ENCODE peak calls at places on chromosomes 12 and 14, in four cellular contexts. W is astrocyte of the spinal cord, H is GM12865, U is stomach. N is an unnamed sample.

GRCh38 chr12:53484686-53485567 is 14.3 kb downstream of the MAP3K12 start:
- DNase-seq in W (no peak), U (no peak), H (no peak), N (no peak)

GRCh38 chr12:16241346-16241745 is 36.1 kb downstream of the SLC15A5 start:
- DNase-seq in W (no peak), H (no peak), U (no peak), N (no peak)

GRCh38 chr14:31489680-31490079 is 1.8 kb upstream of the GPR33 start:
- DNase-seq in H (peak), W (no peak), U (no peak), N (no peak)

GRCh38 chr14:34539407-34540180 is at the start of gene EAPP:
- DNase-seq in H (peak), U (peak), W (peak), N (peak)

GRCh38 chr12:100248886-100249285 is 18.0 kb downstream of the DEPDC4 start:
- DNase-seq in U (no peak), W (no peak), H (no peak), N (no peak)

GRCh38 chr14:99726538-99727095 is 42.5 kb downstream of the CYP46A1 start:
- DNase-seq in W (no peak), U (peak), H (no peak), N (no peak)

GRCh38 chr12:113186033-113186365 is 478 bp downstream of the RITA1 start:
- DNase-seq in H (peak), W (peak), U (no peak), N (no peak)

GRCh38 chr14:106185837-106186233 is 659.5 kb downstream of the TMEM121 start:
- DNase-seq in W (no peak), U (peak), H (peak), N (peak)

GRCh38 chr12:11862794-11863193 is 207.9 kb upstream of the BCL2L14 start:
- DNase-seq in H (peak), W (peak), U (no peak), N (no peak)

GRCh38 chr14:38022775-38023174 is 184.9 kb upstream of the SSTR1 start:
- DNase-seq in U (no peak), H (no peak), W (no peak), N (no peak)

GRCh38 chr12:55256831-55257230 is 12.4 kb downstream of the OR6C74 start:
- DNase-seq in W (no peak), U (no peak), H (no peak), N (no peak)

GRCh38 chr12:19856389-19856788 is 417.1 kb downstream of the AEBP2 start:
- DNase-seq in U (no peak), H (no peak), W (no peak), N (no peak)

GRCh38 chr12:124369055-124369900 is 74.4 kb downstream of the RFLNA start:
- DNase-seq in H (no peak), W (peak), U (peak), N (peak)

GRCh38 chr12:8697120-8697475 is 693 bp upstream of the RIMKLB start:
- DNase-seq in U (no peak), W (peak), H (no peak), N (no peak)

GRCh38 chr12:115687094-115687493 is 590.4 kb downstream of the MED13L start:
- DNase-seq in H (no peak), U (peak), W (no peak), N (no peak)

GRCh38 chr14:92573761-92574498 is 60.3 kb downstream of the RIN3 start:
- DNase-seq in W (no peak), U (no peak), H (no peak), N (no peak)

GRCh38 chr14:95523051-95523817 is 6.8 kb upstream of the SYNE3 start:
- DNase-seq in U (no peak), W (no peak), H (no peak), N (no peak)

GRCh38 chr12:68428724-68429580 is 96.8 kb upstream of the MDM1 start:
- DNase-seq in U (no peak), W (peak), H (no peak), N (no peak)

GRCh38 chr14:69040343-69040742 is 61.2 kb upstream of the ACTN1 start:
- DNase-seq in W (no peak), H (no peak), U (no peak), N (no peak)

GRCh38 chr14:37172024-37172869 is at the start of gene SLC25A21:
- DNase-seq in H (no peak), U (peak), W (peak), N (peak)

GRCh38 chr12:27191531-27191930 is 52.6 kb upstream of the STK38L start:
- DNase-seq in W (no peak), U (no peak), H (no peak), N (no peak)

GRCh38 chr14:79587194-79587593 is 624.1 kb downstream of the DIO2 start:
- DNase-seq in U (no peak), W (peak), H (no peak), N (peak)

GRCh38 chr12:55624056-55624455 is 12.6 kb upstream of the OR10P1 start:
- DNase-seq in W (no peak), U (no peak), H (peak), N (peak)

GRCh38 chr12:52259850-52260249 is 14.6 kb upstream of the KRT86 start:
- DNase-seq in W (no peak), U (no peak), H (no peak), N (peak)

GRCh38 chr14:54794796-54795195 is 107.8 kb downstream of the GCH1 start:
- DNase-seq in U (no peak), H (no peak), W (no peak), N (no peak)

GRCh38 chr12:31591308-31591901 is 469 bp upstream of the DENND5B start:
- DNase-seq in H (peak), W (peak), U (no peak), N (no peak)

GRCh38 chr14:50541159-50541567 is 8.8 kb upstream of the MAP4K5 start:
- DNase-seq in H (peak), U (no peak), W (no peak), N (no peak)

GRCh38 chr12:52582971-52583456 is 9.4 kb upstream of the KRT74 start:
- DNase-seq in W (peak), H (peak), U (peak), N (peak)

GRCh38 chr12:44537354-44537753 is 338.8 kb downstream of the NELL2 start:
- DNase-seq in W (no peak), U (no peak), H (no peak), N (no peak)

GRCh38 chr12:30095511-30095910 is 311.8 kb upstream of the TMTC1 start:
- DNase-seq in W (no peak), H (no peak), U (no peak), N (no peak)

GRCh38 chr12:108237272-108237671 is 101.8 kb downstream of the CMKLR1 start:
- DNase-seq in U (no peak), W (no peak), H (peak), N (peak)
- TF ChIP-seq CTCF in U (no peak), W (peak), H (peak), N (no peak)

GRCh38 chr12:112168561-112168971 is 43.2 kb downstream of the TRAFD1 start:
- DNase-seq in W (no peak), H (no peak), U (no peak), N (no peak)
- TF ChIP-seq CTCF in W (no peak), H (no peak), U (no peak), N (no peak)

DNA sequence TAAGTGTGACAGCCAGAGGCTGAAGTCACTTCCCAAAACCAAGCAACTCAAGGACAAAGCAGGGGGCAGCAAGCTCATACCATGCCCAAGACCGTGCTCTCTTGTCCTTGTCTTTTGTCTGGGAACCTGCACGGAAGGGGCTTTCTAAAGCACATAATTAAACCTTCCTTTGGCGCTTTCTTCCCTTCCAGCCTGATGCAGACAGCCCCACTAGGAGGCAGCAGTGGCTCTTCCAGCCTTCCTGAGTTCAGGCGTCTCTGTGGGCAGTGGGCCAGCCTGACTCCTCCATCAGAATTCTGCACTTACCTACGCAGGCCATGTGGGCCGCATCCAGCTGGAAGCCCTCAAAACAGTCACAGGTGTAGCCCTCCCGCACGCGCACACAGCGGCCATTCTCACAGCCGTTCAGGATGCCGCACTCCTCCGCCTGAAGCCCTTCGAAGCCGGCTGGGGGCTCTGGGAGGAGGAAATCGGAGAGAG is 7.6 kb downstream of the ISCA2 start:
- DNase-seq in U (peak), H (no peak), W (peak), N (peak)
- TF ChIP-seq CTCF in U (peak), H (peak), W (peak), N (peak)

GRCh38 chr12:58171914-58172313 is 230.5 kb downstream of the ATP23 start:
- DNase-seq in U (peak), H (no peak), W (peak), N (no peak)

GRCh38 chr12:58174316-58174715 is 232.9 kb downstream of the ATP23 start:
- DNase-seq in H (no peak), U (no peak), W (no peak), N (no peak)

GRCh38 chr12:58172433-58173073 is 231.2 kb downstream of the ATP23 start:
- DNase-seq in H (no peak), U (no peak), W (no peak), N (no peak)

GRCh38 chr12:58177366-58177765 is 236.0 kb downstream of the ATP23 start:
- DNase-seq in W (no peak), U (no peak), H (no peak), N (no peak)

GRCh38 chr12:58176296-58176869 is 235.0 kb downstream of the ATP23 start:
- DNase-seq in H (peak), U (peak), W (peak), N (peak)
- TF ChIP-seq CTCF in H (peak), U (no peak), W (peak), N (no peak)

DNA sequence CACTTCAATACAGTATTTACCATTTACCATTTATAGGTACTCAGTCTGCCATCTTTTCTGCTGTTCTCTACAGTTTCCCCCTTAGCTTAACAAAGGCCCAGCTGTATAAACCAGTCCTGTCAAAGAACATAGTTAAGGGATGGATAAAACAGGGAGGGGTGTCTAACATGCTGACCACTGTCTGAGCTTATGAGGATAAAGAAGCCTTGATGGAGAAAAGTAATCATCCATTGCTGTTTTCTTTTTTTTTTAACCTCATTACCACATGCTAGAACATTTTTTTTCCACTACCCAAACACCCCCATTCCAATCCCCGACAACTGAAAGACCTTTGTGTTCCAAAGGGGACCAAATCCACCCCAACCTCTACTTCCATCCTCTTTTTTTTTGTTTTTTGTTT is 39.9 kb downstream of the SOX5 start:
- DNase-seq in H (no peak), U (no peak), W (no peak), N (no peak)
- TF ChIP-seq CTCF in H (no peak), U (no peak), W (no peak), N (no peak)

GRCh38 chr12:25960176-25960575 is 1.7 kb downstream of the RASSF8 start:
- DNase-seq in U (no peak), W (peak), H (no peak), N (peak)
- TF ChIP-seq CTCF in U (no peak), W (peak), H (no peak), N (no peak)